ENCODE peak calls at places on chromosomes 4 and X, in ten cellular contexts. K, G, W, D, F, Z, L, X, Q and B are unnamed samples.

GRCh38 chrX:107542500-107542899 is 85.8 kb upstream of the PRPS1 start:
- DNase-seq in K (no peak), G (no peak), W (peak), D (no peak), F (no peak), Z (no peak), L (peak), X (no peak), Q (peak), B (no peak)

GRCh38 chrX:24298191-24298590 is 15.7 kb downstream of the SUPT20HL2 start:
- DNase-seq in K (no peak), G (no peak), W (no peak), D (no peak), F (no peak), Z (no peak), L (no peak), X (no peak), Q (no peak), B (no peak)

GRCh38 chr4:181213562-181213961 is 1029.6 kb upstream of the TENM3 start:
- DNase-seq in K (no peak), G (no peak), W (no peak), D (no peak), F (no peak), Z (peak), L (no peak), X (no peak), Q (no peak), B (no peak)

GRCh38 chr4:16439771-16440170 is 213.5 kb upstream of the TAPT1 start:
- DNase-seq in K (no peak), G (no peak), W (no peak), D (peak), F (no peak), Z (peak), L (no peak), X (no peak), Q (no peak), B (no peak)

GRCh38 chr4:26978387-26979071 is 117.9 kb downstream of the STIM2 start:
- DNase-seq in K (no peak), G (no peak), W (no peak), D (no peak), F (no peak), Z (no peak), L (no peak), X (no peak), Q (no peak), B (no peak)

GRCh38 chr4:100952590-100952989 is 394.7 kb downstream of the PPP3CA start:
- DNase-seq in K (no peak), G (no peak), W (no peak), D (no peak), F (no peak), Z (no peak), L (no peak), X (no peak), Q (no peak), B (no peak)

GRCh38 chr4:154643493-154643892 is 31.0 kb upstream of the FGG start:
- DNase-seq in K (no peak), G (no peak), W (no peak), D (no peak), F (no peak), Z (no peak), L (peak), X (no peak), Q (no peak), B (no peak)

GRCh38 chrX:101407748-101408529 is at the start of the genes GLA and HNRNPH2:
- DNase-seq in K (peak), G (peak), W (peak), D (peak), F (peak), Z (peak), L (peak), X (peak), Q (peak), B (peak)

GRCh38 chr4:1569461-1570151 is 114.5 kb downstream of the FAM53A start:
- DNase-seq in K (peak), G (no peak), W (no peak), D (peak), F (no peak), Z (peak), L (no peak), X (peak), Q (no peak), B (no peak)

GRCh38 chr4:110610940-110611785 is 11.7 kb downstream of the PITX2 start:
- DNase-seq in K (no peak), G (no peak), W (no peak), D (no peak), F (no peak), Z (no peak), L (no peak), X (no peak), Q (no peak), B (no peak)

GRCh38 chrX:45775462-45775861 is 574.8 kb upstream of the DIPK2B start:
- DNase-seq in K (no peak), G (no peak), W (no peak), D (no peak), F (no peak), Z (no peak), L (peak), X (no peak), Q (no peak), B (no peak)

GRCh38 chr4:13888112-13888511 is 260.6 kb upstream of the BOD1L1 start:
- DNase-seq in K (no peak), G (no peak), W (no peak), D (no peak), F (no peak), Z (no peak), L (peak), X (no peak), Q (no peak), B (no peak)

GRCh38 chr4:121411151-121411744 is 30.4 kb upstream of the QRFPR start:
- DNase-seq in K (no peak), G (no peak), W (no peak), D (no peak), F (no peak), Z (no peak), L (no peak), X (no peak), Q (no peak), B (no peak)